ENCODE peak calls at places on chromosome 2, in nine cellular contexts. B, I, N, G, Y, D, L, X and C are unnamed samples.

GRCh38 chr2:215811409-215812355 is 201.7 kb downstream of the MREG start:
- DNase-seq in B (no peak), I (no peak), N (no peak), G (no peak), Y (peak), D (no peak), L (no peak), X (no peak), C (no peak)

GRCh38 chr2:64487256-64488049 is 33.5 kb downstream of the LGALSL start:
- DNase-seq in B (no peak), I (no peak), N (peak), G (no peak), Y (no peak), D (no peak), L (no peak), X (no peak), C (no peak)

GRCh38 chr2:88190808-88191721 is 20.9 kb downstream of the THNSL2 start:
- DNase-seq in B (no peak), I (peak), N (no peak), G (no peak), Y (peak), D (peak), L (peak), X (no peak), C (no peak)

GRCh38 chr2:69601179-69601612 is 42.3 kb downstream of the AAK1 start:
- DNase-seq in B (no peak), I (peak), N (no peak), G (no peak), Y (peak), D (no peak), L (peak), X (no peak), C (no peak)

GRCh38 chr2:12649602-12650400 is 66.9 kb upstream of the TRIB2 start:
- DNase-seq in B (no peak), I (no peak), N (no peak), G (no peak), Y (peak), D (no peak), L (no peak), X (no peak), C (no peak)

GRCh38 chr2:242048479-242048878 is 178.9 kb downstream of the RTP5 start:
- DNase-seq in B (no peak), I (no peak), N (no peak), G (no peak), Y (no peak), D (no peak), L (no peak), X (no peak), C (no peak)

GRCh38 chr2:127695491-127696472 is 5.5 kb upstream of the SFT2D3 start:
- DNase-seq in B (peak), I (peak), N (peak), G (peak), Y (peak), D (peak), L (peak), X (peak), C (peak)

GRCh38 chr2:73888388-73888787 is 4.4 kb upstream of the ACTG2 start:
- DNase-seq in B (no peak), I (no peak), N (no peak), G (no peak), Y (no peak), D (no peak), L (no peak), X (no peak), C (no peak)

GRCh38 chr2:112577756-112578155 is 6.7 kb upstream of the CHCHD5 start:
- DNase-seq in B (no peak), I (no peak), N (no peak), G (no peak), Y (peak), D (no peak), L (peak), X (no peak), C (no peak)

GRCh38 chr2:216082805-216083204 is 1.1 kb downstream of the TMEM169 start:
- DNase-seq in B (no peak), I (no peak), N (no peak), G (no peak), Y (peak), D (no peak), L (peak), X (no peak), C (peak)

GRCh38 chr2:150732064-150732463 is 244.6 kb upstream of the RND3 start:
- DNase-seq in B (no peak), I (no peak), N (no peak), G (no peak), Y (peak), D (no peak), L (peak), X (no peak), C (no peak)

GRCh38 chr2:2243666-2244065 is 87.4 kb downstream of the MYT1L start:
- DNase-seq in B (no peak), I (no peak), N (no peak), G (no peak), Y (no peak), D (no peak), L (no peak), X (no peak), C (no peak)

GRCh38 chr2:100707016-100707947 is 112.7 kb upstream of the NPAS2 start:
- DNase-seq in B (no peak), I (no peak), N (no peak), G (no peak), Y (no peak), D (no peak), L (no peak), X (no peak), C (no peak)

GRCh38 chr2:132038179-132038882 is 123.4 kb downstream of the ANKRD30BL start:
- DNase-seq in B (no peak), I (no peak), N (no peak), G (no peak), Y (peak), D (no peak), L (no peak), X (peak), C (no peak)

GRCh38 chr2:239395524-239395923 is 5.3 kb downstream of the HDAC4 start:
- DNase-seq in B (no peak), I (no peak), N (no peak), G (no peak), Y (no peak), D (no peak), L (no peak), X (no peak), C (no peak)

GRCh38 chr2:111662039-111662740 is 221.8 kb downstream of the ANAPC1 start:
- DNase-seq in B (no peak), I (no peak), N (no peak), G (no peak), Y (peak), D (no peak), L (no peak), X (no peak), C (no peak)

GRCh38 chr2:165357758-165358157 is 111.7 kb upstream of the CSRNP3 start:
- DNase-seq in B (no peak), I (no peak), N (no peak), G (no peak), Y (peak), D (no peak), L (peak), X (no peak), C (no peak)

GRCh38 chr2:34242741-34243123 is 643.6 kb upstream of the FAM98A start:
- DNase-seq in B (no peak), I (no peak), N (no peak), G (no peak), Y (no peak), D (peak), L (no peak), X (no peak), C (no peak)

GRCh38 chr2:85549095-85549494 is 10.1 kb downstream of the MAT2A start:
- DNase-seq in B (no peak), I (no peak), N (no peak), G (no peak), Y (no peak), D (no peak), L (no peak), X (no peak), C (no peak)

GRCh38 chr2:85548608-85548900 is 9.6 kb downstream of the MAT2A start:
- DNase-seq in B (no peak), I (no peak), N (no peak), G (no peak), Y (no peak), D (no peak), L (no peak), X (no peak), C (no peak)

GRCh38 chr2:85549826-85550225 is 10.9 kb downstream of the MAT2A start:
- DNase-seq in B (no peak), I (no peak), N (no peak), G (no peak), Y (peak), D (no peak), L (no peak), X (no peak), C (no peak)

GRCh38 chr2:85547089-85547858 is 8.3 kb downstream of the MAT2A start:
- DNase-seq in B (no peak), I (no peak), N (no peak), G (no peak), Y (no peak), D (no peak), L (no peak), X (no peak), C (no peak)

DNA sequence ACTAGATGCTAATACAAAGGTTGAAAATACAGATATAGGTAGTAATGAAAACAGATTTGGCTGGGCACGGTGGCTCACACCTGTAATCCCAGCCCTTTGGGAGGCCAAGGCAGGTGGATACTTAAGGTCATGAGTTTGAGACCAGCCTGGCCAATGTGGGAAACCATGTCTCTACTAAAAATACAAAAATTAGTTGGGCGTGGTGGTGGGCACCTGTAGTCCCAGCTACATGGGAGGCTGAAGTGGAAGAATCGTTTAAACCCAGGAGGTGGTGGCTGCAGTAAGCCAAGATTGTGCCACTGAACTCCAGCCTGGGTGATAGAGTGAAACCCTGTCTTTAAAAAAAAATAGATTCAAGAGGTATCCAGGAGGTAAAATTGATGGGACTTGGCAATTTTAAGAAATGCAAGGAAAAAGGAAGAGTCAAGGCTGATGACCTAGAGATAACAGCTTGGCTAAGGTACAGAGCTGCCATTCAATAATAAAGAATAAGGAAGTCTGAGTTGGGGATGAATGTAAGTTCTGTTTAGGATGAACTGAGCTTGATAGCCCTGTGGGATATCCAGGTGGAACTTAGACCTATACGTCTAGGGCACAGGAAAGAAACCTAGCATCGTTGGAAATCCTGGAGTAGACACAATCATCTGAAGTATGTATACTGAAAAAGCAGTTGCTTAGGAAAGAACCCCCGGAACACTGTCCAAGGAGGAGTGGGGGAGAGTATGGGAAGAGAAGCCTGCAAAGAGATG is 9.1 kb downstream of the MAT2A start:
- DNase-seq in B (no peak), I (no peak), N (no peak), G (no peak), Y (peak), D (no peak), L (no peak), X (no peak), C (no peak)
- H3K27ac ChIP-seq in B (no peak), I (no peak), N (no peak), G (no peak), Y (peak), D (no peak), L (peak), X (peak), C (no peak)

GRCh38 chr2:120100627-120101026 is 87.8 kb downstream of the EPB41L5 start:
- DNase-seq in B (no peak), I (no peak), N (no peak), G (no peak), Y (no peak), D (no peak), L (no peak), X (no peak), C (no peak)
- H3K27ac ChIP-seq in B (no peak), I (no peak), N (no peak), G (no peak), Y (no peak), D (no peak), L (no peak), X (no peak), C (no peak)

DNA sequence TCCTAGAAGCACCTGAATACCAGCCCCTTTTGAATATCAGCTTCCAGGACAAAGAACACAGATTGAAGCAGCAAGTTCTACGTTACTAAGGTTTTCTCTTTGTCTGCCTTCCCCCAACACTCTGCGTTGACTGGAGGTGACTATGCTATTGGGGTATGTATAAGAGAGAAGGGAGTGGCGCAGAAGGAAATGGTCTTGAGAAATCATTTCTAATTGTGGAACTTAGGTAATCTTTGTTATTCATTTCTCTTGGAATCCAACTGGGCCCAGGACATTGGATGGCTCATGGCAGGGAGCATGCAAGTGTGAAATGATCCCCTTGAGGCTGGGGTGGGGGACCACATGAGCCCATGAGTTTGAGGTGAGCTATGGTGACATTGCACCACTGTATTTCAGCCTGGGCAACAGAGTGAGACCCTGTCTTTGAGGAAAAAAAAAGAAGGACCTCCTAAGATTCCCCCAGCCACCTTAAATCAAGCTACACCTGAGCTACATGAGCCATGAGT is 29.7 kb downstream of the XDH start:
- DNase-seq in B (no peak), I (peak), N (no peak), G (no peak), Y (peak), D (no peak), L (peak), X (no peak), C (no peak)
- H3K27ac ChIP-seq in B (no peak), I (peak), N (no peak), G (no peak), Y (no peak), D (no peak), L (peak), X (peak), C (no peak)

DNA sequence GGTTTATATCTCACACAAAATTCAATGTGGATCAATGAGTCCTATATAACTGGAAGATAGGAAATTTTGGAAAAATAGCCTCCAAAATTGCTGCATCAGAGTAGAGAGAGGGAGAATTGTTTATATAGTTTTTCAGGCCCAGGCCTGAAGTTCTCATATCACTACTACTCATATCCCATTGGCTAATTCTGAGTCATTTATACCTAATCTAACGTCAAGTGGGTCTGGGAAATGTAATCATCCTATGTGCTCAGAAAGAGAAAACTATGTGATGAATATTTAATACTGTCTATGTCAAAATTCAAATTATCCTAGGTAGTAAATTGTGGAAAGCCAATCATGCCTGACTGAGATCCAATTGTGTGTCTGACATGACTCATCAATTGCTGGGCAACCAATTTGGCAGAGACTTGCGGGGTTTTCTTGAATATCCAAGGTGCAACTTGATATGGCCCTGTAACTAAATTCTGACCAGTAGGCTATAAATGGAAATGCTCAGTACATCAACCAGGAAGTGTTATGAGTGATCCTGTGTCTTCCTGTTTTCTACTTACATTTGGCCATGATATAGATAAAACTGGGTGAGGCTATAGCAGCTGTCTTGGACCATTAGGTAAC is 744.4 kb downstream of the KCNJ3 start:
- DNase-seq in B (no peak), I (peak), N (no peak), G (no peak), Y (no peak), D (no peak), L (no peak), X (no peak), C (no peak)
- H3K27ac ChIP-seq in B (no peak), I (no peak), N (no peak), G (no peak), Y (no peak), D (no peak), L (no peak), X (no peak), C (no peak)

GRCh38 chr2:154740360-154740759 is 41.9 kb downstream of the KCNJ3 start:
- DNase-seq in B (no peak), I (no peak), N (no peak), G (no peak), Y (no peak), D (no peak), L (no peak), X (no peak), C (no peak)
- H3K27ac ChIP-seq in B (no peak), I (no peak), N (no peak), G (no peak), Y (no peak), D (no peak), L (no peak), X (no peak), C (no peak)

GRCh38 chr2:98445708-98446577 is 1.3 kb downstream of the INPP4A start:
- DNase-seq in B (no peak), I (no peak), N (no peak), G (no peak), Y (no peak), D (no peak), L (no peak), X (no peak), C (no peak)
- H3K27ac ChIP-seq in B (peak), I (no peak), N (no peak), G (peak), Y (no peak), D (peak), L (peak), X (no peak), C (peak)

DNA sequence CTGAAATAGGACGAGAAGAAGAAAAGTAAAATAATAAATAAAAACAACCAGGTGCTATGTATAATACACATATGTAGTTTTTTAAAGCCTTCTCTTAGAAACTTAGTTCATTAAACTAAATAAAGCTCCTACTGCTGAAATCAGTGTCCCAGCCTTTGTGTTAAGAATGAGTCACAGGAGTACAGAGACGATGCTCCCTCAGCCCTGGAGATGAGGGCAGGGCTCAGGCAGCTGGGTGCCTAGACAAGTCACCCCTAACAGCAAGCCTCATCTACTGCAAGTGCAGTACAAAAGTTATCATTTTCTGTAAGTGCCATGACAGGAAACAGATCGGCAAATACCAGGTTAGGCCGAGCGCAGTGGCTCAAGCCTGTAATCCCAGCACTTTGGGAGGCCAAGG is 18.2 kb downstream of the KIDINS220 start:
- DNase-seq in B (no peak), I (no peak), N (no peak), G (no peak), Y (no peak), D (no peak), L (no peak), X (no peak), C (no peak)
- H3K27ac ChIP-seq in B (no peak), I (no peak), N (no peak), G (peak), Y (no peak), D (no peak), L (no peak), X (peak), C (no peak)